ENCODE peak calls at places on chromosomes 5 and 9, in eight cellular contexts. I, G, U, Z, H, P, O and T are unnamed samples.

GRCh38 chr9:132760057-132760456 is 89.8 kb downstream of the GTF3C4 start:
- DNase-seq in U (no peak), O (no peak), P (no peak), Z (no peak), I (no peak), G (no peak), H (no peak), T (no peak)

GRCh38 chr5:36874465-36874864 is 2.1 kb upstream of the NIPBL start:
- DNase-seq in G (no peak), U (no peak), O (no peak), H (no peak), Z (no peak), I (no peak), P (peak), T (no peak)

GRCh38 chr9:136095028-136095494 is at the start of gene NACC2:
- DNase-seq in U (peak), O (peak), G (peak), P (peak), Z (no peak), H (no peak), I (peak), T (no peak)

GRCh38 chr9:114370251-114370984 is 17.4 kb downstream of the AKNA start:
- DNase-seq in U (no peak), P (no peak), O (peak), G (no peak), H (no peak), I (no peak), Z (peak), T (no peak)

GRCh38 chr9:15329539-15330109 is 22.6 kb upstream of the TTC39B start:
- DNase-seq in H (no peak), G (no peak), I (no peak), P (no peak), O (no peak), U (no peak), Z (no peak), T (no peak)

GRCh38 chr5:94366811-94367210 is 251.6 kb downstream of the KIAA0825 start:
- DNase-seq in U (no peak), G (no peak), I (peak), P (no peak), Z (no peak), H (no peak), O (no peak), T (no peak)

GRCh38 chr5:9924614-9925013 is 294.5 kb upstream of the TAS2R1 start:
- DNase-seq in G (no peak), Z (no peak), H (peak), P (peak), O (no peak), U (no peak), I (peak), T (peak)

GRCh38 chr5:28523887-28524637 is 1485.7 kb upstream of the CDH9 start:
- DNase-seq in H (no peak), U (no peak), Z (no peak), G (no peak), P (peak), O (no peak), I (peak), T (no peak)

GRCh38 chr9:134316444-134317160 is 9.7 kb upstream of the RXRA start:
- DNase-seq in H (no peak), G (no peak), Z (peak), O (peak), U (peak), I (no peak), P (peak), T (peak)

GRCh38 chr5:79728396-79728795 is 38.8 kb downstream of the CMYA5 start:
- DNase-seq in U (no peak), Z (no peak), I (peak), O (no peak), G (no peak), H (no peak), P (no peak), T (no peak)

GRCh38 chr9:33649463-33649862 is 125.4 kb downstream of the ANKRD18B start:
- DNase-seq in G (no peak), Z (no peak), P (no peak), O (no peak), H (no peak), U (no peak), I (no peak), T (peak)

GRCh38 chr9:79858509-79858908 is 286.7 kb downstream of the TLE4 start:
- DNase-seq in U (no peak), O (no peak), P (peak), G (no peak), I (peak), H (no peak), Z (no peak), T (no peak)

GRCh38 chr5:172508471-172509404 is 54.4 kb upstream of the SH3PXD2B start:
- DNase-seq in Z (peak), O (peak), I (no peak), H (no peak), G (peak), U (no peak), P (no peak), T (no peak)

GRCh38 chr5:93621340-93621872 is 38.4 kb downstream of the NR2F1 start:
- DNase-seq in P (peak), I (peak), O (peak), U (peak), H (no peak), G (peak), Z (peak), T (no peak)

GRCh38 chr9:89814340-89815040 is 209.7 kb downstream of the GADD45G start:
- DNase-seq in G (no peak), H (no peak), Z (no peak), U (no peak), I (no peak), O (peak), P (peak), T (peak)

GRCh38 chr5:41452506-41452905 is 57.9 kb downstream of the PLCXD3 start:
- DNase-seq in P (no peak), G (no peak), I (no peak), O (no peak), U (no peak), Z (no peak), H (no peak), T (no peak)

GRCh38 chr9:128860937-128861336 is 20.8 kb downstream of the KYAT1 start:
- DNase-seq in Z (no peak), I (no peak), G (no peak), U (no peak), O (no peak), H (no peak), P (no peak), T (no peak)

GRCh38 chr9:133490865-133491655 is 12.2 kb upstream of the SLC2A6 start:
- DNase-seq in O (peak), P (no peak), I (no peak), H (no peak), G (no peak), Z (no peak), U (peak), T (no peak)

DNA sequence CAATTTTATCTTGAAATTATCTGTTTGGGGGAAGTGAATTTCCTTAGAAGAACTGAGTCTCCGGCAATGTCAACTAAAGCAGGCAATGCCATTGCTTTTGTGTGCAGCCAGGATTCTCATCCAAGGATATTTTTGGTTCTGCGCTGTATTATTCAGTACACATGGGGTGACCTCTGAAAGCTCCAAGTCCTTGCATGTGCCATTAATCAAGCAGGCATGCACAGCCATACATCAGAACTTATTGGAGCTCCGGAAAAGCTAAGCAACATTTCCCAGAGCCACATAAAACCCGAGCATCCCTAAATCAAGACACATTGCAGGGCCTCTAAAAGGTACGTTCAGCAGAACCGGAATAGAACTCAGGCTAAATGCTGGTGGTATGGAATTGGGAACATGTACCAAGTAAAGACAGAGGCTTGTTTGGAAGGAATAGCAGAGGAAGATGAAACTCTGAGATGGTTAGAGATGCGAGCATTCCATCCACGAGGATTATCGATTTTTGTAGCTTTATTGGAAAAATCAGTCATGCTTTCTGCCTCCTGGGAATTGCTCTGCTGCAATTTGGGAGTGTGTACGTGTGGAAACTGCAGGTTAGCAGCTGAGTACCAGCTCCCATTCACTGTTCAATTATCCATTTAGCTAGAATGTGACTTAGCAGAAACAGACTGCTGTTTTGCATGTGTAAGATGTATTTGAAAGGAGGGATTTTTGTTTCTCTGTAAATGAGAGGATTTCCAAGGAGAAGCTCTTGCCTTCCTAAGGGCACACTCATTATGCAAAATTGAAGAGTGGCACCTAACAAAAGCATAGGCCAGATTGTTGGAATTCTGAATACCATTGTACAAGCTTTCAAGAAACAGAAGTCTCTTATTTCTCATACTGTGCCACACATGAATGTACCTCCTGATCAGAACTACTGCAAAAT is 143.6 kb upstream of the WWC1 start:
- DNase-seq in H (no peak), U (no peak), O (no peak), I (no peak), Z (no peak), P (no peak), G (no peak), T (no peak)
- H3K4me3 ChIP-seq in H (no peak), U (no peak), O (no peak), I (no peak), Z (no peak), P (no peak), G (no peak), T (no peak)

GRCh38 chr9:137444106-137444790 is 3.1 kb upstream of the ENTPD8 start:
- DNase-seq in P (no peak), H (no peak), G (no peak), Z (no peak), O (no peak), U (peak), I (no peak), T (no peak)
- TF ChIP-seq CTCF in P (no peak), H (no peak), G (no peak), Z (no peak), O (no peak), U (no peak), I (no peak), T (no peak)

DNA sequence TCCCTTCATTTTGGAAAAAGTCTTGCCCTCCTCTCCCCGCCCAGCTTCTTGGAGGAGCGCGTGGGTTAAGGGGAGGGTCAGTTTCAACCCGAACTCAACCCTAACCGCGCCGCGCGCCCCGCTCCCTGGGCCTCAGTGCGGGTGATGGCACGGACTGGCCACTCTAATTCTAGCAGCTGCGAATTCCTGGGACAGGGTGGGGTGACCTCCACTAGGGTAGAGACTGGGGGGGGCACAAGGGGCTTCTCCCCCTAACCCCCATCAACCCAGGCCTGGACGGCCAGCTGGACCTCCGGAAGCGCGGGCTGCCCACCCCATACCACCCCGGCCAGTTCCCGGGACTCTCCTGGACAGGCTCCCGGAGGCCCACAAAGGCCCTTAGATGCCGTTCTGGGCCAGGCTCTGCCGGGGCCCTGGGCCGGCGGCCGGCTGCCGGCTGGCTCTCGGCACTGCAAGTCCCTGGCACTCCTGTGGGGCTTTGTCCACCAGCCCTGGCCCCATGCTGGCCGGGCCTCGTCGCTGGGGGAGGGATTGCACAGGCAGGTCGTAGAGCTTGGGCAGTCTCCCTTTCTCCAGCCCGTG is 7.2 kb upstream of the PSD2 start:
- DNase-seq in P (no peak), I (no peak), O (no peak), U (peak), H (no peak), Z (no peak), G (no peak), T (no peak)
- H3K4me3 ChIP-seq in P (peak), I (peak), O (peak), U (peak), H (peak), Z (peak), G (peak), T (no peak)

DNA sequence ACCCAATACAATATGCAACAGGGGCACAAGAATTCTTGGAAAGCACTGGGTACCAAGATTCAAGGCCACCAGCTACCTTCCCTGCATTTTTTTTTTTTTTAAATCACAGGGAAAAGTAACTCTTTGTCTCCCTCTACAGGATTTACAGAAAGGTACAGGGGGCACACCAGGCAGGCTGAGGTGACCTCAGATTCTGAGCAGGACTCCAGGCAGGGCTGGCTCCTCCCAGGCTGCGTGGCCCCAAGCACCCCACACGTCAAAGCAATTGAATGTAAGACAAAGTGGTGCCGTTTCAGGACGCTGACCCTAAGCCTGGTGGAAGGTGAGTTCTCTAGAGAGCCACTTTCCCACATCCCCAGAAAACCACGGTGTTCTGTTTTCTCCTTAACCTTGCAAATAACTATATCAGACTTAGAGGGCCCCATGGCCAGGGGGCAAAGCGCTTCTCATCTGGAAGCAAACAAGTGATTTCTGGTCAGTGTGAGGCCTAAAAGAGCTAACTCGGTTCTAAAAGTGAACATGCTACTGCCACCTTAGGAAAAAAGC is 222.6 kb downstream of the ROR2 start:
- DNase-seq in I (peak), G (no peak), U (no peak), H (no peak), Z (no peak), P (peak), O (no peak), T (peak)
- TF ChIP-seq CTCF in I (peak), G (peak), U (peak), H (peak), Z (peak), P (peak), O (peak), T (peak)

GRCh38 chr9:38018230-38018963 is 50.6 kb downstream of the SHB start:
- DNase-seq in P (no peak), I (no peak), Z (no peak), O (no peak), G (no peak), U (no peak), H (no peak), T (no peak)

GRCh38 chr9:38015267-38015666 is 53.8 kb downstream of the SHB start:
- DNase-seq in Z (no peak), O (no peak), H (no peak), I (no peak), G (no peak), P (no peak), U (no peak), T (no peak)

GRCh38 chr9:38017885-38018186 is 51.2 kb downstream of the SHB start:
- DNase-seq in O (no peak), I (no peak), P (no peak), U (no peak), Z (no peak), G (no peak), H (no peak), T (no peak)

GRCh38 chr9:38017149-38017884 is 51.7 kb downstream of the SHB start:
- DNase-seq in P (peak), G (no peak), U (peak), H (no peak), O (peak), I (peak), Z (no peak), T (no peak)

GRCh38 chr9:38016375-38017120 is 52.5 kb downstream of the SHB start:
- DNase-seq in Z (no peak), P (peak), O (no peak), G (no peak), U (no peak), H (no peak), I (peak), T (no peak)
- H3K4me3 ChIP-seq in Z (no peak), P (no peak), O (no peak), G (no peak), U (peak), H (no peak), I (peak), T (no peak)

GRCh38 chr5:154871732-154872131 is 13.3 kb downstream of the CNOT8 start:
- DNase-seq in I (no peak), H (no peak), O (no peak), Z (no peak), U (no peak), P (no peak), G (no peak), T (no peak)

GRCh38 chr5:154866841-154867240 is 8.4 kb downstream of the CNOT8 start:
- DNase-seq in U (no peak), P (no peak), O (no peak), Z (no peak), I (no peak), H (no peak), G (no peak), T (no peak)

GRCh38 chr5:154873791-154874331 is 15.4 kb downstream of the CNOT8 start:
- DNase-seq in I (no peak), G (no peak), Z (no peak), U (no peak), H (no peak), P (no peak), O (no peak), T (no peak)

GRCh38 chr5:154865466-154866184 is 7.2 kb downstream of the CNOT8 start:
- DNase-seq in G (no peak), Z (no peak), U (no peak), O (no peak), P (no peak), H (no peak), I (no peak), T (no peak)

DNA sequence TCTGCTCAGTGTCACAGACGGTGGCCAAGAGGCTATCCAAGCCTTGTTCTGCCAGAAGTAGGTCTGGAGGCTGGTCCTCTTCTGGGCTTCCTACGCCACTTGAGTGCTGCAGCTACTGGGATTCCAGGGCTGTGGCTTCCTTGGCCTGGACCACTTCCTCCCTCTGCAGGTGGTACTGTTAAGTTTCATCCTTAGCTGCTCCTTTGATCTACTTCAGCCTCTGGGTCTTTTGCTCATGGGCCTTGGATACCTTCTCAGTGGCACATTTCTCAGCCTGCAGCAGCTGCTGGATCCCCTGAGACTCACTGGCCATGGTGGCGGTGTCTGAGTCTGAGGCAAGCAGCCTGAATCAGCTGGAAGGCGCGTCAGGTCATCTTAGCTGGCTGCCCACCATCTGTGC is 10.3 kb downstream of the CNOT8 start:
- DNase-seq in P (peak), Z (no peak), O (no peak), I (peak), G (no peak), H (no peak), U (peak), T (no peak)
- TF ChIP-seq CTCF in P (peak), Z (no peak), O (no peak), I (peak), G (no peak), H (peak), U (no peak), T (no peak)

GRCh38 chr5:173613433-173614144 is 2.9 kb downstream of the BOD1 start:
- DNase-seq in O (no peak), H (no peak), P (no peak), G (no peak), U (no peak), Z (no peak), I (no peak), T (no peak)

GRCh38 chr5:173616577-173617118 is at the start of gene BOD1:
- DNase-seq in H (peak), I (peak), P (peak), O (peak), G (peak), U (peak), Z (peak), T (peak)

GRCh38 chr5:173615884-173616576 is 420 bp downstream of the BOD1 start:
- DNase-seq in G (peak), P (peak), O (peak), I (peak), U (peak), Z (peak), H (peak), T (peak)

GRCh38 chr5:173612948-173613347 is 3.5 kb downstream of the BOD1 start:
- DNase-seq in U (no peak), P (no peak), I (no peak), H (no peak), O (no peak), G (no peak), Z (no peak), T (no peak)

GRCh38 chr5:173614591-173614990 is 1.9 kb downstream of the BOD1 start:
- DNase-seq in U (no peak), Z (no peak), H (no peak), O (no peak), G (no peak), I (no peak), P (no peak), T (no peak)
- H3K4me3 ChIP-seq in U (peak), Z (no peak), H (peak), O (peak), G (peak), I (peak), P (no peak), T (peak)

DNA sequence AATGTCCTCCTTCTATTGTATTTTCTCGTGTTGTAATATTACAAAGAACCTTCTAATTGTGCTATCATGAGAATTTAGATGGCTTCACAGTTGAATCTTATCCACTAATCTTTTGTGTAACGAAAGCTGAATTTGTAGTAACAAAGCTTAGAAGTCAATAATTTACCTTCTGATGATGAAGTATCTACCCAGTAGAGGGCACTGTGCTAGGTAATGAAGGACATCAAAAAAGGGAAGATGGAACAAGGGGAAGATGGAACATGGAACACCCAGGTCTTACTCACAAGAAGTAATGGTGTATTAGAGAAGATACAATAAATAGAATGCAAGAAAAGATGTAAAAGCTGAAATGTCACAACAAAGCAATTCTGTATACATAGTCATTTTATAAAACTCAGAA is 131.0 kb upstream of the CCNG1 start:
- DNase-seq in O (no peak), H (no peak), I (peak), P (peak), G (no peak), Z (no peak), U (no peak), T (peak)
- TF ChIP-seq CTCF in O (peak), H (no peak), I (peak), P (no peak), G (peak), Z (no peak), U (peak), T (peak)

GRCh38 chr9:131252120-131252519 is 24.2 kb downstream of the FAM78A start:
- DNase-seq in H (no peak), G (no peak), I (no peak), U (no peak), P (no peak), Z (no peak), O (no peak), T (no peak)
- H3K4me3 ChIP-seq in H (no peak), G (peak), I (no peak), U (peak), P (no peak), Z (no peak), O (peak), T (peak)